ENCODE peak calls at places on chromosomes 7 and 10, in ten cellular contexts. U is brain microvascular endothelial cell; E is CD8-positive, alpha-beta T cell; N is breast epithelium; V is Peyer's patch; I is right lobe of liver; C is GM12878; Z is PC-3; G is fibroblast of mammary gland; P is neural progenitor cell. S is an unnamed sample.

GRCh38 chr10:73469579-73469978 is 26.2 kb downstream of the PPP3CB start:
- DNase-seq in U (no peak), E (no peak), N (no peak), V (no peak), I (no peak), C (no peak), Z (no peak), G (no peak), P (no peak), S (no peak)

GRCh38 chr7:16323313-16323712 is 98.0 kb downstream of the CRPPA start:
- DNase-seq in U (no peak), E (no peak), N (no peak), V (no peak), I (no peak), C (no peak), Z (no peak), G (no peak), P (no peak), S (no peak)

GRCh38 chr10:44966129-44966815 is 6.7 kb downstream of the RASSF4 start:
- DNase-seq in U (no peak), E (no peak), N (no peak), V (no peak), I (peak; percentile 25), C (no peak), Z (no peak), G (no peak), P (no peak), S (no peak)

GRCh38 chr10:63553473-63553872 is 32.3 kb downstream of the REEP3 start:
- DNase-seq in U (peak; percentile 19), E (no peak), N (no peak), V (no peak), I (no peak), C (no peak), Z (peak; percentile 83), G (peak; percentile 61), P (no peak), S (peak; percentile 36)

GRCh38 chr7:49644402-49645166 is 128.9 kb upstream of the VWC2 start:
- DNase-seq in U (no peak), E (no peak), N (no peak), V (no peak), I (no peak), C (no peak), Z (no peak), G (no peak), P (peak; percentile 14), S (no peak)

GRCh38 chr7:24971333-24972165 is 8.4 kb downstream of the OSBPL3 start:
- DNase-seq in U (peak; percentile 95), E (no peak), N (peak; percentile 24), V (no peak), I (no peak), C (no peak), Z (peak; percentile 26), G (peak; percentile 96), P (no peak), S (peak; percentile 93)

GRCh38 chr7:5997210-5997808 is 11.5 kb downstream of the PMS2 start:
- DNase-seq in U (peak; percentile 43), E (peak; percentile 26), N (peak; percentile 43), V (peak; percentile 38), I (peak; percentile 39), C (no peak), Z (peak; percentile 72), G (peak; percentile 76), P (peak; percentile 72), S (peak; percentile 41)

GRCh38 chr7:64131696-64132095 is 75.3 kb upstream of the ZNF735 start:
- DNase-seq in U (no peak), E (no peak), N (no peak), V (no peak), I (no peak), C (no peak), Z (no peak), G (no peak), P (no peak), S (no peak)

GRCh38 chr10:117804470-117805011 is 242.2 kb downstream of the RAB11FIP2 start:
- DNase-seq in U (no peak), E (no peak), N (no peak), V (no peak), I (no peak), C (peak; percentile 19), Z (no peak), G (no peak), P (peak; percentile 88), S (peak; percentile 19)

GRCh38 chr10:72834183-72834825 is 59.2 kb upstream of the OIT3 start:
- DNase-seq in U (peak; percentile 55), E (peak; percentile 9), N (no peak), V (no peak), I (no peak), C (peak; percentile 28), Z (peak; percentile 98), G (peak; percentile 81), P (peak; percentile 74), S (peak; percentile 86)

GRCh38 chr7:129762387-129762969 is 151.0 kb downstream of the NRF1 start:
- DNase-seq in U (no peak), E (no peak), N (no peak), V (no peak), I (no peak), C (no peak), Z (no peak), G (no peak), P (no peak), S (no peak)

GRCh38 chr7:70539196-70539595 is 592.7 kb upstream of the GALNT17 start:
- DNase-seq in U (no peak), E (no peak), N (no peak), V (no peak), I (no peak), C (no peak), Z (no peak), G (no peak), P (no peak), S (no peak)

DNA sequence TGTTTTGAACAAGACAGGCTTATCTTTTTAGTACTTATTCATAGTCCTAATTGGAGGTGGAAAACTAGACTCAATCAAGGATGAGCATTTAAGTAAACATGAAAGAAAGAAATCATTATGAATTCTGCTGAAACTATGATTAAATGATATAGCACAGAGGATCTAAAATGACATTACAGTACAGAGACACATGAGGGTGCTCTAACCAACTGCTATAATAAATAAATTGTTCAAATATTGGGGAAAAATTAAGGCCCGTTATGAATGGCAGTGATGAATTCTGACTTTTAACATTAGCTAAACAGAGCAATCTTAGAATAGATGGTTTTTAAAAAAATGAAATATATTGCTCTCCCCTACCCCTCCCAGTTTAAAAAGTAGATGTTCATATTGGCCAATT is 10.3 kb downstream of the WNT2 start:
- DNase-seq in U (no peak), E (no peak), N (no peak), V (no peak), I (no peak), C (no peak), Z (no peak), G (no peak), P (no peak), S (no peak)
- TF ChIP-seq CTCF in U (peak; percentile 15), E (no peak), N (no peak), V (no peak), I (no peak), C (no peak), Z (peak; percentile 55), G (peak; percentile 43), P (peak; percentile 4), S (no peak)

DNA sequence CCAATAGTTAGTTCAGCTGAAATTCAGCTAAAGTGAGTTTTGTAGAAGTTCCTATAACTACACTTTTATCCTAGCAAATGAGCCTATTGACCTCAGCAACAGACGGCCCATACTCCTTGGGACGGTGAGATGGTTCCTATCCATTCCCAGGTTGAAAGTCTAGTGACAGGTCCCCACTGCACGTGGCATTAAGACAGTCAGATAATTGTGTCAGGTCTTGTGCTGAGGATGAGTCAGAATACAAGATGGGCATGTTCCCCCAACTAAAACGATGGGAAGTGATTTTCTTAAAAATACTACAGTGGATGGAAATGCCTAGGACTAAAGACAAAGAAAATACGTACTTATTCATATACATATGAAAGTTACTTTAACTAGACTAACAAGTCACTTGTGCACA is 2.1 kb downstream of the CAV1 start:
- DNase-seq in U (no peak), E (no peak), N (no peak), V (no peak), I (no peak), C (no peak), Z (no peak), G (peak; percentile 61), P (no peak), S (no peak)
- H3K4me3 ChIP-seq in U (peak overlapping the region; percentile 86), E (peak overlapping the region; percentile 67), N (peak overlapping the region; percentile 82), V (peak overlapping the region; percentile 65), I (no peak overlapping the region), C (peak overlapping the region; percentile 69), Z (peak overlapping the region; percentile 97), G (peak overlapping the region; percentile 93), P (peak overlapping the region; percentile 68), S (peak overlapping the region; percentile 94)

DNA sequence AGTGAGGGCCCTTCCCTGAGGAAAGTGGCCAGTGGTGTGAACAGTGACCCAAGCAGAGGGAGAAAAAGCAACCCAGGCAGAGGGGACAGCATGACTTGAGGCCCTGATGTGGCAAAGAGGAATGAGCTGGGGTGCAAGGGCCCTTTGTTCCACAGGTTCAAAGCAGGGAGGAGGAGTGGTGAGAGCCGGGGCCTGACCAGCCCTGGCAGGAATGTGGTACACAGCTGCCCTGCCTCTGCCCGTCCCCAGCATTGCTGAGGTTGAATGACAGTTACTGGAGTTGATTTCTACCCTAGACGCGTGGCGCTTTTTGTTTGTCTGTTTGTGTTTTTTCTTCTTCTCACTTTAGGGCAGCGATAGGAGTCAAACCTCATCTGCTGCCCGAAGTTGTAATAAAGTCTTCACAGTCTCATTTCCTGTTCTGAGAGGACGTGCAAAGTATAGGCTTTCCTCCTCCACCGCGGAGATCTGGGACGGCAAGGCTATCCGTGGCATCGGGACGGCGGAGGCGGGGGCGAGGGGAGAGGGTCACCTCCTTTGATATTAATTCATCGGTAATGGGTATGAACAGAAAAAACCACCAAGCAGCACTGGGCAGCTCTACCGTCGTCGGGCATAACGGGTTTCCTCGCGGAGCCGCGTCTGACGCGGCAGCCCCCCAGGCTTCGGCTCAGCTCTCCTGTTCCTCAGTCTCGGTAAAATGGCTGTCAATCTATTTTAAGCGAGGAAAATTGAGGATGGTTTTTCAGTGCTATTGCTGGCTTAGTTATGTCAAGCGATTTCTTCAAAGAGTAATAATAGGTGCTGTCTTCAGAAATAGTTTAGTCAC is 160.8 kb downstream of the LRMDA start:
- DNase-seq in U (no peak), E (no peak), N (no peak), V (no peak), I (no peak), C (no peak), Z (no peak), G (no peak), P (no peak), S (no peak)
- TF ChIP-seq CTCF in U (no peak), E (no peak), N (no peak), V (no peak), I (no peak), C (no peak), Z (no peak), G (no peak), P (no peak), S (no peak)

DNA sequence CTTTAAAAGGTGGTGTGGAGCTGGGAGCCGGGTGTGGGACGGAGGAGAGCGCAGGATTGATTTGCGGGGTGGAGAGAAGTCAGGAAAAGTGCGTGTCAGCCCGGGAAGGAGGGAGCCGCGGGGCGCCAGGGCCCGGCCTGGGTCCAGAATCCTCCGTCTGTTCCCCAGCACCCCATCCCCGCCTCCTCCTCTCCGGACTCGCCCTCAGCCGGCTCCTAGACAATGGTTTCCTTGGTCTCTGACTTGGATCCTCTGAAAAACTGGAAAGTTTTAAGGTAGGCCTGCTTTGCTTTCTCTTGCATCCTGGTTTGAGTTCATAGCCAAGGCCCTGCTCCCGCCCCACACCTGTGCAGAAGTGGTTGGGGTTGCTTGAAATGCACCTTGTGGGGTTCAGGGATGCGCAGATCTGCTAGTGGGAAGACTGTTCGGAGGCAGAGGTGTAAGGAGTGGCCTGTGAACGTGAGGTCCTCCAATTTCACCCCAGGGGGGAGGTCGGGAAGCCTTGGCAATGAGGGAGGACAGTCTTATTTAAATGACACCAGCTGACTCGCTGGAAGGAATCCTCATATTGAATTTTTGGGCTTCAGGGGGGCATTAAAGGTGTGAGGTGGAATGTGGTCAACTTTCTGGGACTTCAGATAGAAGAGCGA is 219.0 kb upstream of the CELF2 start:
- DNase-seq in U (no peak), E (no peak), N (no peak), V (no peak), I (no peak), C (no peak), Z (no peak), G (no peak), P (peak; percentile 33), S (no peak)
- H3K4me3 ChIP-seq in U (no peak overlapping the region), E (no peak overlapping the region), N (peak overlapping the region; percentile 35), V (no peak overlapping the region), I (no peak overlapping the region), C (no peak overlapping the region), Z (no peak overlapping the region), G (no peak overlapping the region), P (peak overlapping the region; percentile 28), S (peak overlapping the region; percentile 32)

S was measured in foreskin fibroblast.